ENCODE peak calls at places on chromosomes 16 and 17, in four cellular contexts. D is HepG2, Z is HCT116, P is K562. N is an unnamed sample.

GRCh38 chr17:59914274-59914854 is 21.4 kb downstream of the RPS6KB1 start:
- DNase-seq in P (peak), Z (peak), D (peak), N (no peak)

GRCh38 chr16:15810411-15810810 is 46.4 kb downstream of the MYH11 start:
- DNase-seq in D (no peak), P (no peak), Z (no peak), N (no peak)

GRCh38 chr16:2339521-2340484 is 725 bp downstream of the ABCA3 start:
- DNase-seq in Z (no peak), D (peak), P (peak), N (no peak)

GRCh38 chr17:74981979-74982662 is 5.3 kb upstream of the CDR2L start:
- DNase-seq in P (peak), D (peak), Z (peak), N (no peak)

GRCh38 chr16:7268182-7268581 is 64.5 kb upstream of the RBFOX1 start:
- DNase-seq in D (peak), P (peak), Z (no peak), N (peak)

GRCh38 chr17:56244268-56244890 is 91.1 kb downstream of the ANKFN1 start:
- DNase-seq in P (no peak), D (no peak), Z (no peak), N (no peak)

GRCh38 chr17:71434716-71435115 is 686.1 kb upstream of the SOX9 start:
- DNase-seq in Z (no peak), D (no peak), P (no peak), N (no peak)

GRCh38 chr17:83080641-83081560 is 1.5 kb downstream of the METRNL start:
- DNase-seq in P (peak), Z (no peak), D (no peak), N (no peak)

GRCh38 chr16:81480856-81481821 is 36.5 kb downstream of the CMIP start:
- DNase-seq in D (peak), P (peak), Z (no peak), N (no peak)

GRCh38 chr16:30927789-30928378 is 4.5 kb downstream of the FBXL19 start:
- DNase-seq in P (peak), Z (peak), D (peak), N (no peak)

GRCh38 chr16:25411376-25412081 is 153.9 kb upstream of the ZKSCAN2 start:
- DNase-seq in D (no peak), Z (no peak), P (no peak), N (no peak)

GRCh38 chr16:50302472-50303005 is 36.2 kb downstream of the ADCY7 start:
- DNase-seq in D (no peak), Z (no peak), P (no peak), N (no peak)

GRCh38 chr16:67019171-67019570 is 9.8 kb upstream of the CBFB start:
- DNase-seq in Z (no peak), P (no peak), D (no peak), N (no peak)

GRCh38 chr17:29155235-29155965 is 24.8 kb downstream of the MYO18A start:
- DNase-seq in D (peak), P (peak), Z (peak), N (no peak)

GRCh38 chr17:65198653-65199382 is 61.6 kb downstream of the RGS9 start:
- DNase-seq in Z (peak), D (peak), P (peak), N (peak)

GRCh38 chr17:38676706-38677504 is 2.1 kb upstream of the EPOP start:
- DNase-seq in D (peak), Z (peak), P (peak), N (peak)

GRCh38 chr16:71526111-71526998 is at the start of gene CHST4:
- DNase-seq in P (no peak), Z (no peak), D (no peak), N (no peak)

GRCh38 chr17:55163408-55163807 is 101.4 kb upstream of the HLF start:
- DNase-seq in D (no peak), P (no peak), Z (no peak), N (no peak)
- H3K27ac ChIP-seq in D (no peak), P (no peak), Z (no peak), N (no peak)

DNA sequence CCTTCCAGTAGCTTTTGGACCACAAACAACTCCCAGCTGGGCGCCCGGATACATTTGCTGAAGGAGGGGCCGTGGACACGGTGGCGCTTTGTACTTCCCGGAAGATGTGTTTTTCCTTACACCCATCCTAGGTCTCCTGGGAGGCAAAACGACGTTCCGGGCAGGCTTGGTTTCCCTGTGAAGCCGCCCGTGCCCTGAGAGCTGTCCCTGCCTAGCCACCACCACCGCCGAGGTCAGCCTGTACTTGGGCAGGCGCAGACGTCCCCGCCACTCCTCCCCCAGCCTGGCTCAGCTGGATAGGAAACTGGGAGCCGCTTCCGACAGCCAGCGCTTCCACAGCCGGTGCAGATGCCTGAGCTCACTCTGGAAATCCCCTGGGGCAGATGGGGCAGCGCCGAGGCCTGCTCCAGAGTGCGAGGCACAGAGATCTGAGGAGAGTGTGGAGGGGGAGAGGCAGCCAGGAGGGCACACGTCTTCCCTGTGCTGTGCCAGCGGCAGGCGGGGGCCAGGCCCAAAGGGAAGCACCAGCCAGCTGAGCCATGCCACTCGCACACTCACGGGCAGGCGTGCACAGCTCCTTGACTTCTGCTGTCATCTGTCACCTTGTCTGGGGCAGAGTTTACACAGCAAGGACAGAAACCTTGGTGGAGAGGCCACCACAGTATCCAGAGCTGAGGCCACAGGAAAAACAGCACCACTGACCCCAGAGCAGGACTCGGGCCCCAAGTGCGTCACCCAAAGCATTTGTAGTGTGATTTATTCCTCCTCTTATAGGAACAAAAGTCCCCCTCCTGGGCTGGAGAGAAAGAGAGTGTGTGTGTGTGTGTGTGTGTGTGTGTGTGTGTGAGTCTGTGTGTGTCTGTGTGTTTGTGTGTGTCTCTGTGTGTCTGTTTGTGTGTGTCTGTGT is 3.0 kb downstream of the RHBDF2 start:
- DNase-seq in P (no peak), D (peak), Z (no peak), N (no peak)
- H3K4me3 ChIP-seq in P (no peak), D (peak), Z (no peak), N (peak)

DNA sequence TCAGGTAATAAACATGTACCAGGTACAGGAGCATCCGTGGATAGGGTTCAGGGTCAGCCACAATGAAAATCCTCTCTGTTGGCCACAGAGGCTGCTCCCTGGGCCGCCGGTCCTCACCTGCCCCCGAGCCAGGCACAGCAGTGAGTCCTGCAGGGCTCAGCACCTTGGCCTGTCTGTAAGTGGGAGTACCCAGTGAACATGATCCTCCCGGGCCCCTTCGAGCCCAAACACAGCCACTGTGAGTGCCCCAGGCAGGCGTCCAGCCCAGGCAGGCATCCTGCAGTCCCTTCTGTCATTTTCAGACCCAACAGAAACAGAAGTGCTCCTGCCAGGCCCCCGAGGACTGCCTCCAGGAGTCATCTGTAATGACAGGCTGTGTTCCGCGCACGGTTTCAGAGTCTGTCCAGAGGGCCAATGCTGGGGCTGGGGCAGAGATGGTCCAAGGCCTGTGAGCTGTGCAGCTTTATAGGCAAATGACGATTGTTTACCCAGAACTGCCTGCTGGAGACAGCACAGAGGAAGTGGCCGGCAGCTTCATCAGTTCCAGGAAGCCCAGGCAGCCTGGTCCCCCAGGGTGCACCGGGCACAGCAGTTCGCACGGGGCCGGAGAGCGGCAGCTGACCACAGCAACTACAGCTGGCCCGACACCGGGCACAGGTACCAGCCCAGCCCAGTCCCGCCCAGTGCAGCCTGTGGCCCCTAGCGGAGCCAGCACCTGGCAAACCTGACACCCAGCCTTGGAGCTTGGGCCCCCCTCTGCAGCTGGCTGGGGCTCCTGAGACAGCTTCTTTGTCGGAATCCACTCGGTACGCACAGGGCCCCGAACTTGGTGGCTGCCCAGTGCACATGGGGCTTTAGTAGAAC is 13.2 kb downstream of the SLC7A5 start:
- DNase-seq in P (no peak), Z (no peak), D (peak), N (no peak)
- TF ChIP-seq TCF7L2 in P (no peak), Z (no peak), D (no peak), N (peak)

GRCh38 chr16:14015017-14015416 is 56.1 kb upstream of the MRTFB start:
- DNase-seq in Z (no peak), D (no peak), P (no peak), N (no peak)
- H3K27ac ChIP-seq in Z (no peak), D (no peak), P (no peak), N (peak)

DNA sequence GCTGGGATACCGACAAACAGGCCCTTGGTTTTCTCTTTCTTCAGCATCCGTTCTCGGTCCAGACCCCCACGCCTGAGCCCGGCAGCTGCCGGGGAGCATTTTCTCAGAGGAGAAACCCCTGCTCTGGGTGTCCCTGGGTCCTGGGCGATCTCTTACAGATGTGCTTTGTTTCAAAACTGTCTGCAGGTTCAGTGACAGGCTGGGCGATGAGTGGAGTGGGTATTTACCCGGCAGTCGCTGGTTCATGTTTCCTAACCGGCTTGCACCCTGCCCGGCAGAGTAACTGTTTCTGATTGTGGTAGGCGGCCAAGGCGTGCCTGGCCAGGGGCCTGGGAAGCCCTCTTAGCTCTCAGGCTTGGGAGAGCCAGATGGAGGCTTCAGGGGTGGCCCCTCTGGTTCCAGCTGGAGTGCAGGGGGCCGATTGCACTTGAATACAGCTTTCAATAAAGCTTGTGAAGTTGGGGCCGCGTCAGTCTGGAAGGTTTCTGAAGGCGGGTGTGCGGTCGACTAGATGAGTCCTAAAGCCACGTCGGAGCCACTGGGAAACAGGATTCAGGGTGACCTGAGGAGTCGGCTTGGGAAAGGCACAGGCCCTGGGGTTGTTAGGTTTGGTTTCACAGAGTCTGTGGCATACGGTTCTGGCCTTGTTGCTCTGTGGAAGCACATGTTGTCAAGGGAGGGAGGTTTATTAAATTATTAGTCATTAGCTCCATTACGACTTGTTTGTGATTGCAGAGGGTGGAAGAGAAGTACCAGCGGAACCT is 1.4 kb downstream of the BAIAP2 start:
- DNase-seq in P (no peak), D (no peak), Z (no peak), N (no peak)
- H3K4me3 ChIP-seq in P (peak), D (peak), Z (peak), N (peak)

N was measured in Panc1.